ENCODE peak calls at places on chromosome 2, in seven cellular contexts. D, C, M, E, P, W and A are unnamed samples.

GRCh38 chr2:71604709-71605085 is 151.3 kb downstream of the DYSF start:
- DNase-seq in E (no peak), W (no peak), P (no peak), M (no peak), C (no peak), D (no peak), A (no peak)

GRCh38 chr2:229731916-229732315 is 17.6 kb upstream of the DNER start:
- DNase-seq in M (no peak), D (no peak), W (no peak), E (peak), P (no peak), C (peak), A (no peak)

GRCh38 chr2:27123302-27124150 is at the start of gene ABHD1:
- DNase-seq in E (peak), D (peak), C (peak), W (peak), M (peak), P (peak), A (no peak)

GRCh38 chr2:162629499-162629898 is 209.1 kb downstream of the KCNH7 start:
- DNase-seq in E (no peak), W (no peak), C (no peak), M (no peak), P (no peak), D (no peak), A (no peak)

GRCh38 chr2:129480790-129481189 is 498.7 kb upstream of the RAB6C start:
- DNase-seq in D (no peak), P (no peak), M (no peak), E (no peak), W (no peak), C (no peak), A (no peak)

GRCh38 chr2:121358291-121358690 is 73.3 kb upstream of the TFCP2L1 start:
- DNase-seq in E (no peak), M (no peak), P (no peak), D (no peak), W (no peak), C (no peak), A (no peak)

GRCh38 chr2:199160081-199160480 is 297.7 kb downstream of the SATB2 start:
- DNase-seq in D (no peak), W (no peak), E (no peak), C (no peak), M (no peak), P (no peak), A (no peak)

GRCh38 chr2:150041721-150042450 is 445.6 kb downstream of the RND3 start:
- DNase-seq in M (no peak), W (no peak), D (no peak), C (no peak), P (no peak), E (no peak), A (no peak)

GRCh38 chr2:85810376-85811172 is 56.8 kb downstream of the ATOH8 start:
- DNase-seq in C (no peak), E (no peak), M (no peak), D (no peak), P (no peak), W (no peak), A (no peak)

GRCh38 chr2:100125641-100126040 is 16.7 kb downstream of the AFF3 start:
- DNase-seq in D (no peak), W (no peak), E (no peak), P (no peak), C (no peak), M (no peak), A (no peak)

GRCh38 chr2:86347401-86347800 is 10.0 kb upstream of the REEP1 start:
- DNase-seq in D (no peak), P (no peak), W (no peak), E (no peak), M (no peak), C (no peak), A (no peak)

GRCh38 chr2:119006441-119006840 is 64.4 kb downstream of the MARCO start:
- DNase-seq in C (no peak), D (no peak), P (no peak), E (no peak), W (no peak), M (no peak), A (no peak)

DNA sequence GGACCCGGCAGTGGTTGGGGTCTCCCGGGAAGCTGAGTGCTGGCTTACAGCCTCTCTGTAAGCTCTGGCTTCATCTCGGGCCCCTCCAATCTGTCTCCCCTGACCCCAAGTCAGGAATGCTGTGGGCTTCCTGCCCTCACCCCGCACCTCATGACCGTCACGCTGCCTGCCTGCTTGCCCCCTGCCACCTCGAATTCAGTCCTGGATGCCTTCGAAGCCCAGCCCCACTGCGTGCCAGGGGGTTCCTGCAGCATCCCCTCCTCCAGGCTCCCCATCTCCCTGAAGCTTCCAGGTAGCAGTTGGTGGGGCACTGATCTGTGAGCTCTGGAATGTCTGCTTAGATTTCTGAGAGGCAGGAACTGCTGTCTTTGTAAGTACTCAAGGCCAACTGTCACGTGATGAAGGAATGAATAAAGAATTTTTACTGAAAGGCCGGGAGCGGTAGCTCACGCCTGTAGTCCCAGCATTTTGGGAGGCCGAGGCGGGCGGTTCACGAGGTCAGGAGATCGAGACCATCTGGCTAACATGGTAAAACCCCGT is 6.5 kb downstream of the CLHC1 start:
- DNase-seq in W (no peak), D (no peak), M (no peak), P (no peak), E (no peak), C (no peak), A (no peak)
- H3K27ac ChIP-seq in W (no peak), D (no peak), M (peak), P (no peak), E (no peak), C (no peak), A (no peak)

GRCh38 chr2:20077411-20077940 is 26.0 kb upstream of the LAPTM4A start:
- DNase-seq in W (no peak), E (no peak), D (no peak), M (no peak), P (no peak), C (no peak), A (no peak)
- TF ChIP-seq CTCF in W (no peak), E (no peak), D (no peak), M (no peak), P (no peak), C (no peak), A (no peak)

GRCh38 chr2:106580241-106580640 is 93.1 kb downstream of the CD8B2 start:
- DNase-seq in M (no peak), E (no peak), P (no peak), D (no peak), W (no peak), C (no peak), A (no peak)

GRCh38 chr2:106581276-106581675 is 94.1 kb downstream of the CD8B2 start:
- DNase-seq in E (no peak), C (no peak), D (no peak), P (no peak), W (no peak), M (no peak), A (no peak)

GRCh38 chr2:106577252-106577651 is 90.1 kb downstream of the CD8B2 start:
- DNase-seq in D (no peak), W (no peak), P (no peak), M (no peak), C (no peak), E (no peak), A (no peak)

GRCh38 chr2:106581755-106582430 is 94.7 kb downstream of the CD8B2 start:
- DNase-seq in C (peak), D (peak), E (peak), M (peak), W (peak), P (peak), A (no peak)

GRCh38 chr2:106579750-106580197 is 92.6 kb downstream of the CD8B2 start:
- DNase-seq in W (no peak), P (no peak), E (no peak), D (no peak), M (no peak), C (no peak), A (no peak)
- H3K27ac ChIP-seq in W (no peak), P (no peak), E (peak), D (no peak), M (no peak), C (no peak), A (no peak)

DNA sequence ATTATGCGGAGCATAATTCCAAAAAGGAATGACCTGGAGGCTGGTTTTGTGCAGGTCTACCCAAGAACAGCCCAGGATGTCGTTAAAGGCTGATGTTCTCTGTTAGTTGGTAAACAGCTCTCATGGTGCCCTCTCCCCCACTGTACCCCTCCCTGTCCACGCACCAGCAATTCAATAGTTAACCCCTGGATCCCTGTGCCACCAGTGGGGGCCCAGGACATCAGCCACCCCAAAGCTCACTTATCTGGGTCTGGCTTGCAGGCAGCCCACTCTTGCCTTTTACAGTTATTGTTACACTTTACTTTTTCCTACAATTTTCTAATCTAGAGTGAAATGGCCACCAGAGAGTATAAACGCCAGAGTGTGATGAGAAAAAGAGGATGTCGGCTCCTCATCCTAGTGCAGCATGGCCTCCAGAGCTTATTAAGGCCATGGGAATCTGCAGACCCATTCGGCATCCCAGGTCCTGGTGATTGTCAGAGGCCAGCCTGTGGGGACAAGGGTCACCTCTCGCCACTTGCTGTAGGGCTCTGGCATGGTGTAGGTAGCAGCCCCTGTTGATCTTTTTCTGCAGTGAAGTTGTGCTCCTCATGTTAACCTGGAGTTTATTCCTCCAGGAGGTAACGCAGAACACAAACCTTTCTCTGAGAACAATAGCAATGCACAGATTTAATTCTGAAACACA is 30.3 kb downstream of the TWIST2 start:
- DNase-seq in C (no peak), W (no peak), D (no peak), E (no peak), P (no peak), M (no peak), A (no peak)
- TF ChIP-seq CTCF in C (no peak), W (no peak), D (no peak), E (no peak), P (no peak), M (no peak), A (no peak)

DNA sequence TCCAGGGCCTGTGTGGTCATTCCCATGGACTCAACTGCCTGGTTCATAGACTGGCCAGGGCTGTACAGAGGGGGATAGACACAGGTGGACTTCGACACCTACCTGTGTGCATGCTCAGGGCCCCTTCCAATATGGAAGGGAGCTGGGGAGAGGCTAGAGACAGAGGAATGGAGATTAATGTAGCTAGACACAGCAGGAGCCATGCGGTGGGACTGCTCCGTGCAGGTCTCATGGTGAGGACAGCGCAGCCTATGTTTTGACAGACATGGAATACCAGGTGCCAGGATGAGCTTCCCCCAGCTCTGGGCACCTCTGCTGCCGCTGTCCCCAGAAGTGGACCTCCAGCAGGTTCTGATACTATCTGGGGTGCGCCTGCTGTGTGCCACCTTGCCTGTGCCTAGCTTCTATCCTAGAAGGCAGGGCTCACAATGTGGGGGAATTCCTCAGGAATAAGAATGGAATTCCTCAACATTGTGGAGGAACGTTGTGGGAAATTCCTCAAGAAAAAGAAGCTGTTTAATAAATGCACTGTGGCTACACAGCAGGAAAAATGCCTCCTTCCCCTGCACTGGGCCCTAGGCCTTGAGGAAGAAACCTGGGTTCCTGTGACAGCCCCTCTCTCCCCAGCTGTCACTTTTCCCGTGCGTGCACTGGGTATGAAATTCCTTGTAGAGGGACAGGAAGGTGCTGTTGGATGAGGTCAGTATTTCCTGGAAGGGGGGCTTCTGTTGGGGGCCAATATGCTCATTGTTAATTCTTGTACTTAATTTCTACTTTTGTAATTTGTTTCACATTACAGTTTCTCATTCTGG is 7.3 kb downstream of the IL1R1 start:
- DNase-seq in M (no peak), C (peak), D (no peak), E (no peak), W (no peak), P (no peak), A (no peak)
- H3K27ac ChIP-seq in M (no peak), C (no peak), D (no peak), E (peak), W (no peak), P (no peak), A (no peak)